ENCODE peak calls at places on chromosomes 13 and 19, in seven cellular contexts. V is neuronal stem cell, H is IMR-90, R is fibroblast of lung, C is colonic mucosa, M is neural progenitor cell, I is astrocyte. U is an unnamed sample. For H3K4me1, the result is how much of the 10 kb centered on the place peaks cover.

GRCh38 chr13:52454459-52454824 is 836 bp upstream of the CKAP2 start:
- DNase-seq in V (no peak), H (peak), R (peak), C (peak), M (peak), I (no peak), U (no peak)

GRCh38 chr13:82657471-82657870 is 1224.8 kb downstream of the SLITRK1 start:
- DNase-seq in V (no peak), H (no peak), R (no peak), C (no peak), M (no peak), I (no peak), U (no peak)

GRCh38 chr19:7980635-7981121 is 24.8 kb downstream of the ELAVL1 start:
- DNase-seq in V (no peak), H (no peak), R (no peak), C (no peak), M (no peak), I (no peak), U (no peak)

GRCh38 chr13:40622761-40623160 is 43.7 kb downstream of the FOXO1 start:
- DNase-seq in V (no peak), H (no peak), R (no peak), C (no peak), M (peak), I (no peak), U (no peak)

GRCh38 chr13:58882556-58882955 is 1251.0 kb downstream of the PCDH17 start:
- DNase-seq in V (no peak), H (no peak), R (no peak), C (no peak), M (no peak), I (no peak), U (no peak)

GRCh38 chr19:35788205-35788960 is 13.0 kb downstream of the ARHGAP33 start:
- DNase-seq in V (no peak), H (no peak), R (no peak), C (no peak), M (no peak), I (no peak), U (no peak)

GRCh38 chr19:38469151-38469550 is 35.7 kb downstream of the RYR1 start:
- DNase-seq in V (no peak), H (no peak), R (no peak), C (no peak), M (no peak), I (no peak), U (no peak)

GRCh38 chr13:44174769-44175425 is 198.7 kb upstream of the SERP2 start:
- DNase-seq in V (no peak), H (peak), R (peak), C (no peak), M (no peak), I (peak), U (peak)

GRCh38 chr13:32537580-32538233 is 888 bp downstream of the N4BP2L2 start:
- DNase-seq in V (no peak), H (no peak), R (peak), C (peak), M (no peak), I (no peak), U (no peak)

GRCh38 chr13:33415822-33416221 is 130.3 kb upstream of the STARD13 start:
- DNase-seq in V (no peak), H (no peak), R (no peak), C (no peak), M (no peak), I (no peak), U (no peak)

GRCh38 chr13:32581177-32581786 is 5.0 kb upstream of the PDS5B start:
- DNase-seq in V (no peak), H (peak), R (peak), C (no peak), M (peak), I (peak), U (peak)

GRCh38 chr19:1880611-1881392 is 4.5 kb downstream of the ABHD17A start:
- DNase-seq in V (no peak), H (no peak), R (no peak), C (no peak), M (no peak), I (no peak), U (no peak)
- H3K4me1 ChIP-seq in V (under half), H (under half), R (under half), C (under half), M (under half), I (under half), U (under half)

DNA sequence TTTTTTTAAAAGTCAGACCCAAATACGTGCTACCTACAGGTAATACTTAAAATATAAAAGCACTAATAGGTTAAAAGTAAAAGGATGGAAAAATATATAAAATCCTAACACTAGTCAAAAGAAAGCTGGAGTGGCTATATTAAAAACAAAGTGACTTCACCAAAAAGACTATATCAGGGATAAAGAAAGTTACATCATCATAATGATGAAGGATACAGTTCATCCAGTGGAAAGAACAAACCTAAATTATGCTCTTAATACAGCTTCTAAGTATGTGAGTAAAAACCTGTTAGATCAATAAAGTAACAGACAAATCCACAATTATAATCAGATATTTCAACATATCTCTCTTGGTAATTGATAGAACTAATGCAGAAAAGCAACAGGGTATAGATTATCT is 1.1 kb upstream of the ZNF780B start:
- DNase-seq in V (no peak), H (no peak), R (no peak), C (no peak), M (no peak), I (no peak), U (no peak)
- H3K4me3 ChIP-seq in V (peak), H (no peak), R (no peak), C (no peak), M (no peak), I (no peak), U (peak)

DNA sequence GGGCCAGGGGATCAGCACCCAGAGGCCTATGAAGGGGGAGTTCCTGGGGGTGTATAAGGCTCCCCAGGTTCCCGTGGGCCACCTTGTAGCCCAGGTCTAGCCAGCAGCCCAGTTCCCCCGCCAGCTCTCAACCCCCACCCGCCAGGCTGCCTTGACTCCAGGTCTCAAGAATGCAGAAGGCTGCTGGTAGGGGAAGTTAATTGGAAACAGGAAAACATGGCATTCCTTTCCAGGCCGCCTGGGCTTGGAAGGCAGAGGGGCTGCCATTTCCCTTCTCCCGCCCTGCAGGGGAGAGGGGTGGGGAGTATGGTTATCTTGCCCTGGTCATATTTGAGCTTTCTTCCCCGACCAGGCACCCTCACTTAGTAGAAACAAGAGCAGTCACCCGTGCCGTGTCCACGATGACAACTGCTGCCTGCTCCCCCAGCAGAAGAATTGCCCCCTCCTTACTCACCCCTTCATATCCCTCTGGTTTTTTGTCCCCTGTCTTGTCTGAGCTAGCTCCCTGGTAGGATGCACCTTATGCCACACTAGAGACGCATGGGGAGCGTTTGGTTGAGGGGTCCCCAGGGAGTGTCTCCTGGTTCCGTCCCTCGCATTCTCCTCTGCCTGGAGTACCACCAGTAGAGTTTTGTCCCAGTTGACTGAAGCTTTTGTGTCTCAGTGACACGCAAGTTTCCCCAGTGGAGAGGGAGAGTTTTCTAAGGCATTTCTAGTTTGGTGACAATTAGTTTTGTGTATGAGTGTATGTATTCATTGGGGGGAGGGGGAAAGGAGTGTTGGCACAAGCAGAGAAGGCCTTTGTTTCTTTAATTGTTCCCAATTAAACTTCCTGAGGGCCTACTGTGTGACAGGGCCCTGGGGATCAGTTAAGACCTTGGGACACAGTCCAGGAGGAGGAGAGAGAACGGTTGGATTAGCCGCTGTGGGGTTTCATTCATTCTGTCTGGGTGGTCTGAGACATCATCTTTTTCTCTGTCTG is 4.5 kb downstream of the BICRA start:
- DNase-seq in V (peak), H (peak), R (peak), C (no peak), M (peak), I (peak), U (peak)
- H3K9ac ChIP-seq in V (no peak), H (no peak), R (no peak), C (no peak), M (no peak), I (peak), U (peak)

GRCh38 chr13:35526577-35526976 is 50.1 kb upstream of the MAB21L1 start:
- DNase-seq in V (no peak), H (no peak), R (no peak), C (no peak), M (no peak), I (no peak), U (no peak)

GRCh38 chr13:35534343-35534742 is 57.9 kb upstream of the MAB21L1 start:
- DNase-seq in V (no peak), H (no peak), R (no peak), C (no peak), M (peak), I (no peak), U (no peak)

GRCh38 chr13:35531551-35531950 is 55.1 kb upstream of the MAB21L1 start:
- DNase-seq in V (no peak), H (no peak), R (no peak), C (no peak), M (no peak), I (no peak), U (no peak)

GRCh38 chr13:35527451-35527850 is 51.0 kb upstream of the MAB21L1 start:
- DNase-seq in V (no peak), H (no peak), R (no peak), C (no peak), M (no peak), I (no peak), U (no peak)

DNA sequence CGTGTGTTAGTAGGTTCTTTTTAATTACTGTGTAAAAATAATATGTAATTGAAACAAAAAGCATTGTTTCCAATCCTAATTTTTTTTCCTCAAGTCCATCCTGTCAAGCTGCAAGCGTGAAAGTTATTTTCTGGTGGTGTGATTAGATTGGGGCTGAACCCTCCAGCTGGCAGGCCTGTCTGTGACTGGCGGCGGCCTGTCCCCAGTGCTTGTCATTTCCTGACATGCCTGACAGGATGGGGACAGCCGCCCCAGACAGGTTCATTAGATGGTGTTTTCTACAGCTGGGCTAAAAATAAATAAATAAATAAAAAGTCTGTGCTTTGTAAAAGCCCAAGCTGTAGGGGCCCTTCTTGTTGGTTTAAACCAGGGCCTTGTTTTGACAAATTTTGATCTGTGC is 53.7 kb upstream of the MAB21L1 start:
- DNase-seq in V (no peak), H (no peak), R (no peak), C (no peak), M (no peak), I (no peak), U (no peak)
- H3K4me1 ChIP-seq in V (under half), H (under half), R (under half), C (under half), M (under half), I (under half), U (under half)

GRCh38 chr19:6352381-6353165 is 8.8 kb upstream of the CLPP start:
- DNase-seq in V (no peak), H (no peak), R (no peak), C (no peak), M (no peak), I (no peak), U (no peak)
- H3K4me3 ChIP-seq in V (no peak), H (no peak), R (no peak), C (no peak), M (no peak), I (no peak), U (no peak)

GRCh38 chr19:33868076-33868735 is 71.5 kb downstream of the KCTD15 start:
- DNase-seq in V (no peak), H (no peak), R (peak), C (no peak), M (no peak), I (no peak), U (peak)
- H3K9ac ChIP-seq in V (no peak), H (no peak), R (no peak), C (no peak), M (no peak), I (no peak), U (peak)

GRCh38 chr19:455031-455705 is 5.7 kb downstream of the SHC2 start:
- DNase-seq in V (no peak), H (no peak), R (no peak), C (no peak), M (no peak), I (no peak), U (no peak)
- H3K4me1 ChIP-seq in V (under half), H (under half), R (under half), C (under half), M (under half), I (under half), U (under half)

GRCh38 chr13:95500136-95500718 is 52.3 kb upstream of the CLDN10 start:
- DNase-seq in V (no peak), H (peak), R (no peak), C (no peak), M (no peak), I (no peak), U (peak)
- H3K4me3 ChIP-seq in V (no peak), H (no peak), R (no peak), C (no peak), M (no peak), I (no peak), U (no peak)

GRCh38 chr19:2315818-2316353 is 7.9 kb upstream of the LINGO3 start:
- DNase-seq in V (peak), H (peak), R (peak), C (peak), M (peak), I (no peak), U (peak)
- H3K9ac ChIP-seq in V (no peak), H (no peak), R (no peak), C (no peak), M (no peak), I (no peak), U (no peak)

GRCh38 chr13:110555601-110556223 is 5.8 kb downstream of the RAB20 start:
- DNase-seq in V (no peak), H (no peak), R (no peak), C (peak), M (no peak), I (no peak), U (no peak)

GRCh38 chr13:110554946-110555345 is 6.6 kb downstream of the RAB20 start:
- DNase-seq in V (no peak), H (no peak), R (no peak), C (no peak), M (no peak), I (no peak), U (no peak)

GRCh38 chr13:110557610-110558305 is 3.8 kb downstream of the RAB20 start:
- DNase-seq in V (no peak), H (no peak), R (no peak), C (no peak), M (no peak), I (no peak), U (no peak)

GRCh38 chr13:110556224-110556606 is 5.3 kb downstream of the RAB20 start:
- DNase-seq in V (no peak), H (no peak), R (no peak), C (no peak), M (no peak), I (no peak), U (no peak)

DNA sequence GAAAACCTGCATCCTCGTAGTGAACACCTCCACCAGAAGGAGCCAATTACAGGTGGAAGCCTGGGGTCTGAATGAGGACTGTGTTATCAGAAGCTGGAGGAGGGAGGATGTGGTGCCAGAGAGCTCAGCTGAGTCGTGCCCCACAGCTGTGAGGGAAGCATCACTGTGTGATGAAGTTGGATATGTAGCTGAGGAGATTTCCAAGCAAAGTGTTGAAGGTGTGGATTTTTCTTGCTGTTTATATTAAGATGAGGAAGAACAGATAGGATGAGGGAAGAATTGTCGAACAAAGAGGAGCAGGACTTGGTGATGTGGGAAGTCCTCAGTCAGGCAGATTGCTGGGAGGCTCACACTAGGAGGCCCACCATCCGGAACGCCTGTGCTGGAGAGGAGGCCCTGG is 4.4 kb downstream of the RAB20 start:
- DNase-seq in V (no peak), H (no peak), R (no peak), C (no peak), M (no peak), I (no peak), U (no peak)
- H3K4me1 ChIP-seq in V (under half), H (under half), R (under half), C (under half), M (under half), I (under half), U (under half)

U was measured in adipocyte.